ENCODE peak calls at places on chromosomes 3 and 15, in nine cellular contexts. S, H, Q, M, V, I, C, Z and K are unnamed samples.

GRCh38 chr3:113084777-113085176 is 94.0 kb downstream of the GTPBP8 start:
- DNase-seq in S (no peak), H (no peak), Q (no peak), M (no peak), V (no peak), I (no peak), C (no peak), Z (no peak), K (peak)

GRCh38 chr3:195180490-195181106 is 90.4 kb downstream of the XXYLT1 start:
- DNase-seq in S (no peak), H (no peak), Q (no peak), M (no peak), V (no peak), I (no peak), C (no peak), Z (no peak), K (no peak)

GRCh38 chr3:191952186-191952585 is 491.2 kb downstream of the PYDC2 start:
- DNase-seq in S (no peak), H (no peak), Q (no peak), M (no peak), V (no peak), I (no peak), C (no peak), Z (no peak), K (no peak)

GRCh38 chr3:46361408-46362283 is 7.7 kb downstream of the CCR2 start:
- DNase-seq in S (peak), H (no peak), Q (no peak), M (no peak), V (no peak), I (no peak), C (no peak), Z (no peak), K (no peak)

GRCh38 chr3:194730369-194730768 is 44.7 kb downstream of the FAM43A start:
- DNase-seq in S (no peak), H (no peak), Q (no peak), M (peak), V (no peak), I (no peak), C (no peak), Z (no peak), K (peak)

GRCh38 chr3:119977353-119977752 is 116.9 kb downstream of the GSK3B start:
- DNase-seq in S (no peak), H (no peak), Q (no peak), M (no peak), V (no peak), I (no peak), C (no peak), Z (no peak), K (no peak)

GRCh38 chr3:32872487-32873382 is 54.9 kb downstream of the TRIM71 start:
- DNase-seq in S (no peak), H (no peak), Q (no peak), M (no peak), V (no peak), I (no peak), C (no peak), Z (no peak), K (peak)

GRCh38 chr3:124107074-124107473 is 115.2 kb upstream of the ROPN1 start:
- DNase-seq in S (no peak), H (no peak), Q (no peak), M (no peak), V (no peak), I (no peak), C (no peak), Z (no peak), K (no peak)

GRCh38 chr3:98903099-98903498 is 1.6 kb upstream of the DCBLD2 start:
- DNase-seq in S (no peak), H (no peak), Q (no peak), M (no peak), V (no peak), I (no peak), C (no peak), Z (no peak), K (no peak)

GRCh38 chr3:103918336-103918735 is 1448.4 kb upstream of the ALCAM start:
- DNase-seq in S (no peak), H (no peak), Q (no peak), M (no peak), V (no peak), I (no peak), C (no peak), Z (no peak), K (no peak)

GRCh38 chr3:13045904-13046568 is 27.2 kb downstream of the IQSEC1 start:
- DNase-seq in S (peak), H (peak), Q (no peak), M (no peak), V (no peak), I (peak), C (no peak), Z (no peak), K (no peak)

GRCh38 chr15:57323806-57324589 is 52.3 kb upstream of the CGNL1 start:
- DNase-seq in S (no peak), H (no peak), Q (no peak), M (peak), V (no peak), I (peak), C (peak), Z (no peak), K (no peak)

GRCh38 chr3:81968628-81969027 is 207.2 kb upstream of the GBE1 start:
- DNase-seq in S (no peak), H (no peak), Q (no peak), M (no peak), V (no peak), I (no peak), C (no peak), Z (no peak), K (no peak)

GRCh38 chr15:52789008-52789600 is 1.0 kb downstream of the ONECUT1 start:
- DNase-seq in S (no peak), H (peak), Q (no peak), M (no peak), V (no peak), I (no peak), C (peak), Z (no peak), K (no peak)

GRCh38 chr15:59338414-59338813 is 34.3 kb downstream of the MYO1E start:
- DNase-seq in S (no peak), H (no peak), Q (no peak), M (no peak), V (no peak), I (no peak), C (no peak), Z (no peak), K (no peak)

GRCh38 chr3:183197734-183198133 is 35.2 kb upstream of the LAMP3 start:
- DNase-seq in S (no peak), H (no peak), Q (no peak), M (no peak), V (no peak), I (no peak), C (no peak), Z (no peak), K (no peak)

GRCh38 chr3:119310052-119310451 is 15.9 kb downstream of the ARHGAP31 start:
- DNase-seq in S (no peak), H (no peak), Q (no peak), M (no peak), V (no peak), I (no peak), C (no peak), Z (no peak), K (no peak)

GRCh38 chr3:158791259-158791920 is 10.5 kb upstream of the MFSD1 start:
- DNase-seq in S (peak), H (no peak), Q (no peak), M (no peak), V (no peak), I (peak), C (no peak), Z (no peak), K (no peak)

GRCh38 chr3:27935492-27935891 is 213.4 kb upstream of the EOMES start:
- DNase-seq in S (no peak), H (no peak), Q (no peak), M (no peak), V (no peak), I (no peak), C (no peak), Z (no peak), K (no peak)

GRCh38 chr3:150236683-150237082 is 171.4 kb upstream of the TSC22D2 start:
- DNase-seq in S (no peak), H (no peak), Q (no peak), M (no peak), V (no peak), I (no peak), C (no peak), Z (no peak), K (no peak)

GRCh38 chr3:63707731-63708130 is 55.3 kb downstream of the SNTN start:
- DNase-seq in S (no peak), H (no peak), Q (no peak), M (no peak), V (no peak), I (no peak), C (no peak), Z (no peak), K (no peak)

GRCh38 chr3:137105277-137105977 is 147.6 kb downstream of the IL20RB start:
- DNase-seq in S (no peak), H (no peak), Q (no peak), M (no peak), V (no peak), I (peak), C (no peak), Z (no peak), K (peak)
- H3K27ac ChIP-seq in S (no peak), H (no peak), Q (no peak), M (no peak), V (no peak), I (no peak), C (no peak), Z (no peak), K (no peak)

GRCh38 chr3:133192363-133192945 is 154.3 kb downstream of the TMEM108 start:
- DNase-seq in S (no peak), H (no peak), Q (no peak), M (no peak), V (no peak), I (no peak), C (no peak), Z (no peak), K (no peak)
- H3K27ac ChIP-seq in S (no peak), H (no peak), Q (no peak), M (no peak), V (no peak), I (no peak), C (no peak), Z (no peak), K (no peak)

GRCh38 chr15:54803139-54803808 is 393.5 kb downstream of the RSL24D1 start:
- DNase-seq in S (peak), H (no peak), Q (no peak), M (no peak), V (no peak), I (no peak), C (no peak), Z (no peak), K (no peak)

GRCh38 chr15:54808321-54808720 is 388.4 kb downstream of the RSL24D1 start:
- DNase-seq in S (no peak), H (no peak), Q (no peak), M (no peak), V (no peak), I (no peak), C (no peak), Z (no peak), K (no peak)

DNA sequence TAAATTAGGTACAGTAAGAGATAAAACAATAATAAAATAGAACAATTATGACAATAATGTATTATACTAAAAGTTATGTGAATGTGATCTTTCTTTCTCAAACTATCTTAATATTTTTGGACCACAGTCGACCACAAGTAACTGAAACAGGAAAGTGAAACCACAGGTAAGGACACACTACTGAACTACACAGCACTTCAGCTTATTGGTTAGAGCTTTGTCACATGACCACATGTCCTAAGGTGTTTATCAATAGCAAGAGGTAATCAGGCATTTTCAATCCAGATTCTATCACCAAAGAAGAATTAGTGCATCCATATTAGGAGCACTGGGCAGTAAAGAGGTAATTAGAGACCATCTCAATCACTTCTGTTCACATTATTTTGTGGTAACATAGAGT is 392.8 kb downstream of the RSL24D1 start:
- DNase-seq in S (no peak), H (no peak), Q (no peak), M (no peak), V (no peak), I (no peak), C (no peak), Z (no peak), K (no peak)
- H3K27ac ChIP-seq in S (peak), H (no peak), Q (no peak), M (no peak), V (no peak), I (no peak), C (no peak), Z (no peak), K (no peak)

DNA sequence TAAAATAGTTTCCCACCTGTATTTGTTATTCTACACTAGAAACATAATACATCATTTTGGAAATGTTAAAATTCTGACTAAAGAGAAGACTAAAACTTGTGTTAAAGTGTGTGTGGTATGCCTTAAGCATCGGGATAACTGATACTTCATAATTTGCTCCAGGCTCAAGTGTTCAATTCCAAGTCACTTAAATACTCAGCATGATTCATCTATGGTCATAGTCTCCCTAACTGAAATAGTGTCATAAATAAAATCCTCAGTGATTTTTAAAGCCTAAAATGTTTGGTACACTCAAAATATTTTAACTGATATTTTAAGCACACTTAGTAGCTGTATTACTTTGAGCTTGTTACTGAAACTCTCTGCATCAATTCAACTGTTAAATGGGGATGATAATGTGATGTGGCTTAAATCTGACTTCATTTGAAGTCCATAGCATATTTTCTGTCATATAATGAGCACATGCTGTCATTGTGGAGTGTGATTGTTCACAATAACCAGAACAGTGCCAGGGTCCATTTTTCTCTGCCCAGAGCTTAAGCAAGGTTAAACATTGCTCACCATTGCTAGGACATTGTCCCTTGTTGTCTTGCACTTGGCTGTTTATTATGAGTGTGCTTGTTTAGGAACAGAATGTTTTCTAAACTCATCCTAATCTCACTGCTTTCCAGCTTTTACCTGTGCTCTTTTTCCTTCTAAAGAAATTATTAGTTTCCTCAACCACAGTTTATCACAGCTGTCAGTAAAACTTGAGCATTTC is 122.2 kb downstream of the KLHL25 start:
- DNase-seq in S (no peak), H (no peak), Q (peak), M (no peak), V (no peak), I (no peak), C (no peak), Z (no peak), K (no peak)
- H3K27ac ChIP-seq in S (no peak), H (peak), Q (peak), M (peak), V (peak), I (no peak), C (peak), Z (no peak), K (no peak)

DNA sequence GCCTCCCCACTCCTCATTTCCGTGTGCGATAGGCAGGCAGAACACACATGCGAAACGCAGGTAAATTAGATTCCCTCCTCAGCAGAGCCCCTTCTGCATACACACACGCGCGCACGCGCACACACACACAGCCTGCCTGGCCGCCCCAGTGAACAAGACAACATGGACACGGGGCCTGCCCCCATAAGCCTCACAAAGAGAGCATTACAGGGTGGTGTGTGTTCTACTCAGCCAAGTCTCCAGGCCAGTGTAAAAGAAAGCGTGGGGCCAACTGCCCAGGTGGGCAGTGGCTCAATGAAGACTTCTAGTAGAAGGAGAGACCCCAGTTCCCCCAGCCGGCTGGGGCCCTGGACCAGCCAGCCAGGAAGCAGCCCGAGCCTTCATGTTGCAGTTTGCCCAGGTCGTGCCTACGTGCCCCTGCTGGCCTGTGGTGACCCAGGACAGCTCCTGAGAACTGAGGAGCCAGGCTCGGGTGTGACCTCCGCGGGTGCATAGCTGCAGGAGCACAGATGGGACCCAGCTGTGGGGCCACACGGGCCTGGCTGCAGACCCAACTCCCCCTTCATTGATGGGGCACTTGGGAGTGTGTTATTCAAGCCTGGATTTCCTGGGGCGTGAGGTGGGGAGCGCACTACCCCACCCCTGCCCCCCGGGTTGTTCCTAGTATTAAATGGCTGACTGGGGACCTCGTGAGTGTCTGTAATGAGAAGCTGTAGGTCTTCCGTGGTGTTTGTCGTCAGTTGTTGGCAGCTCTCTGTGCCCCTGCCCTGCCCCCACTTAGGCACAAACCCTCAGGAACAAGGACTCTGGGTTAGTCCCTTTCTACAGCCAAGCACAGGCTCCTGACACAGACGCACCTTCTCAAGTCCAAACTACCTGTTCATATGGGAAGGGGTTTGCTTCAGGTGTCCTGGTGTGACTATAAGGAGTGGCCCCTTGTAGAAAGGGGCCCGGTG is 39.3 kb downstream of the IDH2 start:
- DNase-seq in S (no peak), H (no peak), Q (no peak), M (no peak), V (no peak), I (no peak), C (no peak), Z (no peak), K (no peak)
- H3K27ac ChIP-seq in S (peak), H (peak), Q (peak), M (peak), V (no peak), I (peak), C (no peak), Z (no peak), K (peak)

GRCh38 chr3:185582871-185583270 is 3.2 kb upstream of the SENP2 start:
- DNase-seq in S (no peak), H (no peak), Q (no peak), M (no peak), V (no peak), I (no peak), C (no peak), Z (no peak), K (no peak)
- H3K27ac ChIP-seq in S (no peak), H (no peak), Q (no peak), M (no peak), V (no peak), I (no peak), C (no peak), Z (no peak), K (no peak)

GRCh38 chr3:58651268-58651667 is 15.3 kb downstream of the FAM3D start:
- DNase-seq in S (no peak), H (no peak), Q (no peak), M (no peak), V (no peak), I (no peak), C (no peak), Z (no peak), K (no peak)
- H3K27ac ChIP-seq in S (no peak), H (no peak), Q (no peak), M (no peak), V (no peak), I (no peak), C (no peak), Z (no peak), K (no peak)

GRCh38 chr3:15181511-15181910 is 24.5 kb upstream of the CAPN7 start:
- DNase-seq in S (no peak), H (no peak), Q (no peak), M (no peak), V (no peak), I (no peak), C (no peak), Z (no peak), K (no peak)

GRCh38 chr3:15180042-15180611 is 25.9 kb upstream of the CAPN7 start:
- DNase-seq in S (no peak), H (no peak), Q (no peak), M (no peak), V (no peak), I (no peak), C (no peak), Z (no peak), K (no peak)

GRCh38 chr3:15185404-15185803 is 20.6 kb upstream of the CAPN7 start:
- DNase-seq in S (no peak), H (no peak), Q (no peak), M (no peak), V (no peak), I (no peak), C (no peak), Z (no peak), K (no peak)

DNA sequence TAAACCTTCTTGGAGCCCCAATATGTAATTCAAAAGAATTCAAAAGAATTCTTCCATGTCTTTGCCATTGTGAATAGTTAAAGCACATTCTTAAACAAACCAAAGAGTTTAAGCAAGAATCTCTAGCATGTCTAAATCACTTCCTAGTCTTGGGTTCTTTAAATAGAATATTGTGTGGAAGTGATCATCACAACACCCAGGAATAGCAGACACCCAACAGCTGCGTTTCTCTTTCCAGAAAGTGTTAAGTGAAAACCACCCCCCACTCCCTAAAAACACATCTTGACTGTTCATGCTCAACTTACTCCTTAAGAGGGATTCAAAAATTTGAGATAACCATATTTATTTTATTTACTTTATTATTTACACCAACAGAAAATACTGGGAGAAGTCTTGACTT is 24.1 kb upstream of the CAPN7 start:
- DNase-seq in S (no peak), H (no peak), Q (no peak), M (no peak), V (no peak), I (no peak), C (no peak), Z (no peak), K (no peak)
- H3K27ac ChIP-seq in S (no peak), H (no peak), Q (no peak), M (no peak), V (no peak), I (no peak), C (no peak), Z (no peak), K (no peak)

DNA sequence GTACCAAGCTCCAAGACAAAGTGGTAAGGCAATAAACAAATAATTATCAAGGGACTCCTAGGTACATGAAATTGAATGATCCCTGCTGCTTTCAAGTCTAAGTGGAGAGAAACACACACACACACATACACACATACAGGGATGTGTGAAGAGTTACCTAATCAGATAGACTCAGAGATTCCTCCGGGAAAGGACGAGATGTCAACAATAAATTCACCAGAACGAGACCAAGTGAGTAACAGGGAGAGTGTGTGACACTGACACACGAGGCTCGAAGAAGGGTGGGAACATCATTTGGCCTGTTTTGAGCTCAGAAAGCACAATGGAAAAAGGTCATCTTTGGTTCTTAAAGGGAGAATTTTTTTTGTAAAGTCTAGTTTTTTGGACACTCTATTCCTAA is 13.3 kb downstream of the LRIG1 start:
- DNase-seq in S (no peak), H (no peak), Q (no peak), M (no peak), V (no peak), I (no peak), C (no peak), Z (no peak), K (no peak)
- H3K27ac ChIP-seq in S (no peak), H (no peak), Q (peak), M (no peak), V (peak), I (no peak), C (no peak), Z (no peak), K (peak)